ENCODE peak calls at places on chromosomes 1 and 21, in eight cellular contexts. W, L, S, A, F, M, R and N are unnamed samples. For H3K36me3, the result is how much of the 10 kb centered on the place peaks cover.

GRCh38 chr1:116259665-116260064 is 113.4 kb upstream of the ATP1A1 start:
- DNase-seq in S (peak), M (no peak), A (no peak), F (no peak), R (peak), W (no peak), L (no peak), N (no peak)

GRCh38 chr1:211613108-211613947 is 34.4 kb upstream of the SLC30A1 start:
- DNase-seq in R (peak), S (no peak), M (peak), A (peak), F (peak), L (no peak), W (peak), N (peak)

GRCh38 chr1:227577500-227577899 is 14.1 kb downstream of the ZNF678 start:
- DNase-seq in S (no peak), R (no peak), A (no peak), M (no peak), W (no peak), F (no peak), L (no peak), N (no peak)

GRCh38 chr1:12063141-12064072 is at the start of gene TNFRSF8:
- DNase-seq in S (no peak), F (no peak), R (no peak), W (no peak), A (no peak), M (peak), L (no peak), N (no peak)

GRCh38 chr1:114026797-114027196 is 47.5 kb downstream of the OLFML3 start:
- DNase-seq in R (no peak), M (no peak), L (no peak), S (no peak), F (no peak), A (no peak), W (no peak), N (no peak)

GRCh38 chr1:199743227-199743626 is 284.3 kb upstream of the NR5A2 start:
- DNase-seq in F (no peak), R (no peak), M (no peak), S (no peak), W (no peak), A (no peak), L (no peak), N (no peak)

GRCh38 chr1:162090378-162090777 is 20.9 kb downstream of the NOS1AP start:
- DNase-seq in R (no peak), L (no peak), A (no peak), F (no peak), W (no peak), M (no peak), S (no peak), N (no peak)

GRCh38 chr1:51518730-51519047 is 377 bp downstream of the EPS15 start:
- DNase-seq in S (peak), R (peak), L (peak), A (peak), W (peak), F (peak), M (no peak), N (no peak)

GRCh38 chr1:185401019-185401418 is 84.0 kb upstream of the IVNS1ABP start:
- DNase-seq in R (no peak), F (no peak), L (no peak), S (no peak), W (no peak), M (no peak), A (no peak), N (no peak)

GRCh38 chr1:196609114-196609737 is 986 bp upstream of the KCNT2 start:
- DNase-seq in L (peak), R (no peak), S (no peak), M (peak), A (peak), F (no peak), W (peak), N (peak)

GRCh38 chr1:170273556-170274501 is 128.1 kb downstream of the NTMT2 start:
- DNase-seq in L (no peak), A (peak), W (peak), F (no peak), M (no peak), S (no peak), R (no peak), N (peak)

GRCh38 chr1:229092377-229093257 is 178.3 kb upstream of the RAB4A start:
- DNase-seq in A (no peak), F (no peak), L (no peak), S (peak), W (no peak), R (peak), M (no peak), N (no peak)

GRCh38 chr1:26694597-26695416 is 1.0 kb upstream of the ARID1A start:
- DNase-seq in S (peak), W (no peak), R (peak), L (no peak), F (no peak), M (no peak), A (no peak), N (no peak)

GRCh38 chr1:178534137-178534868 is 21.4 kb downstream of the TEX35 start:
- DNase-seq in M (no peak), S (no peak), A (no peak), L (no peak), F (no peak), W (no peak), R (no peak), N (no peak)

GRCh38 chr21:45154511-45155508 is 80.4 kb downstream of the ADARB1 start:
- DNase-seq in F (no peak), L (no peak), S (no peak), R (no peak), M (peak), W (no peak), A (no peak), N (no peak)

GRCh38 chr21:41948901-41949300 is 4.9 kb downstream of the C2CD2 start:
- DNase-seq in A (no peak), S (no peak), L (peak), M (no peak), W (no peak), F (no peak), R (no peak), N (no peak)

GRCh38 chr21:41948404-41948895 is 5.4 kb downstream of the C2CD2 start:
- DNase-seq in M (no peak), W (no peak), R (no peak), S (no peak), A (no peak), F (no peak), L (no peak), N (no peak)

GRCh38 chr21:41945982-41946381 is 7.8 kb downstream of the C2CD2 start:
- DNase-seq in M (no peak), A (no peak), R (no peak), S (no peak), W (no peak), F (no peak), L (no peak), N (no peak)

GRCh38 chr21:41950941-41951408 is 2.8 kb downstream of the C2CD2 start:
- DNase-seq in M (no peak), A (no peak), L (peak), W (no peak), S (no peak), R (no peak), F (no peak), N (no peak)

DNA sequence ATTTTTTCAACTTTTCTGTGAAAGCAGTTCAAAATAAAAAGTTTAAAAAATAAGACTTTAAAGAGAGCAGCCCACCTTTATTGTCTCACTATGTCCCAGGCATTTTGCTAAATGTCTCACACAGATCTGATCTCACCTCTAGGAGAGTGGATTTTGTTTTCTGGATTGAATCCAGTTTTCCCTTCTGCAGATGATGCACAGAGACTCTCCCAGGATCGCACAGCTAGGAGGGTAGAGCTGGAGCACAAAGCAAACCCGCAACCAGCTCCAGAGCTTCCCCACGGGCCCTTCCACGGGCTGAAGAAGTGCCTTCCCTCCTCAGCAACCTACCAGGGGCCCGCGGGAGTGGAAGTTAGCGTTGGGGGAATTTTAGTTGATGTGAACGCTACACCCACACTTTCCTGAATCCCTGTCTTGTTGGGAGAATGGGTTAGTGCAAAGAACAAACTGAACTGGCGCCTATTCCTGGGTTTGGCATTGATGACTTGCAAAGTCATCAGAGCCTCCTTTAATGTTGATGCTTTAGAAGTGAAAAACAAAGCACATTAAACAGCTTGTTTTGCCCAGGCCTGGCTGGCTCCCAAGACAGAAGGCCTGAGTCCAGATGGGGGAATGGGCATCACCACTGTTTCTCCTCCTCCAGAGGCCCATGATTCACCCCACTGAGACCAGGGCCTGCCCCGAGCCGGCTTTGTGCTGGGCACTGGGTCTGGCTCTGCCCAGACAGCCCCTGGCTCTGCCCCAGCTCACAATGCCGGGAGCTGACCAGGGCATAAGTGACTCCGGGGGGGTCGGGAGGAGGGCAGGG is 6.0 kb downstream of the C2CD2 start:
- DNase-seq in A (no peak), R (no peak), F (peak), S (no peak), L (peak), W (no peak), M (peak), N (no peak)
- H3K4me3 ChIP-seq in A (no peak), R (no peak), F (no peak), S (no peak), L (no peak), W (no peak), M (no peak), N (no peak)

DNA sequence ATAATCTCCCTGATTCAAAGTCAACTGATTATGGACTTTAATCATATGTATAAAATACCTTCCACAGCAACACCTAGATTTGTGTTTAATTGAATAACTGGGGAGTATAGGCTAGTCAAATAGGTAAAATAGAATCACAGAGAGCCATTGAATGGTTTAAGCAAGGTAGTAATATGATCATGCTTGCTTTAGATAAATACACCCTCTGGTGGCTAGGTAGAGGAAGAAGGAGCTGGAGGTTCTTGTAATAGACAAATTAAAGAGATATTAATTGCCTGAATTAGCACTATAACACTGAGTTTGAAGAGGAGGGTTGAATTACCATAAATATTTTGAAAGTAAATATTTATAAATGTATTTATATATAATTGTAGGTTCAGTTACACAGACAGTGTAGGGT is 40.3 kb downstream of the DIRAS3 start:
- DNase-seq in L (no peak), S (no peak), A (no peak), W (no peak), F (no peak), M (peak), R (no peak), N (no peak)
- TF ChIP-seq CTCF in L (peak), S (peak), A (peak), W (peak), F (no peak), M (peak), R (peak), N (no peak)

DNA sequence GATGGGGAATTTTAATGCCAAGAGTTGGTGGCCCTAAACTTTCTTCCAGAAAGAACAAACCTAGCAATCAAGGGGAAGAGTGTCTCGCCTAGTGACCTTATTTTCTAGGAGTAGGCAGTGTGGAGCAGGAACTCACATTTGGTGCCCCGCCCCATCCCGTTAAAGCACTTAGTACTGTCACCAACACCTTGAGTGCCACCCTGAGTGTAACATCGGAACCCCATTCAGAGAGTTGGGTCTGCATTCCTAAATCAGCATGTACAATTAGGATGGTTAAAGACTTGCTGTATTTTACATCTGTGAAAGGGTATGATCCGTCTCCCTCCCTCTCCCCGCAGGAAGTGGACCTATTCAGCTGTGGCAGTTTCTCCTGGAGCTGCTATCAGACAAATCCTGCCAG is 15.5 kb downstream of the ETS2 start:
- DNase-seq in M (no peak), W (no peak), A (no peak), L (no peak), S (no peak), R (no peak), F (no peak), N (no peak)
- H3K36me3 ChIP-seq in M (under half), W (half or more), A (under half), L (half or more), S (half or more), R (under half), F (under half), N (under half)

GRCh38 chr1:224619209-224619608 is 3.1 kb downstream of the CNIH3 start:
- DNase-seq in L (no peak), M (no peak), A (no peak), W (no peak), R (no peak), S (no peak), F (no peak), N (no peak)
- H3K4me3 ChIP-seq in L (no peak), M (peak), A (no peak), W (no peak), R (no peak), S (no peak), F (no peak), N (no peak)